ENCODE peak calls at places on chromosomes 11 and 22, in nine cellular contexts. K, I, R, U, O, X, S, E and Z are unnamed samples.

GRCh38 chr11:75198278-75198948 is 42.2 kb upstream of the TPBGL start:
- DNase-seq in K (peak; percentile 40), I (no peak), R (no peak), U (no peak), O (no peak), X (no peak), S (no peak), E (no peak), Z (no peak)

GRCh38 chr22:25383278-25383820 is 163.9 kb downstream of the CRYBB2 start:
- DNase-seq in K (no peak), I (no peak), R (no peak), U (no peak), O (no peak), X (no peak), S (no peak), E (no peak), Z (no peak)

GRCh38 chr11:65411681-65412070 is 10.9 kb upstream of the NEAT1 start:
- DNase-seq in K (no peak), I (no peak), R (no peak), U (no peak), O (no peak), X (no peak), S (no peak), E (no peak), Z (no peak)

GRCh38 chr11:7480132-7480531 is 5.2 kb upstream of the OLFML1 start:
- DNase-seq in K (no peak), I (no peak), R (no peak), U (no peak), O (no peak), X (peak; percentile 27), S (no peak), E (no peak), Z (no peak)

GRCh38 chr11:64863381-64864060 is 14.9 kb downstream of the EHD1 start:
- DNase-seq in K (no peak), I (no peak), R (no peak), U (no peak), O (no peak), X (no peak), S (no peak), E (peak; percentile 41), Z (no peak)

GRCh38 chr11:112942966-112943643 is 18.1 kb upstream of the NCAM1 start:
- DNase-seq in K (peak; percentile 13), I (no peak), R (no peak), U (no peak), O (no peak), X (no peak), S (no peak), E (no peak), Z (no peak)

GRCh38 chr22:45602824-45603301 is 68.8 kb upstream of the ATXN10 start:
- DNase-seq in K (peak; percentile 42), I (peak; percentile 96), R (peak; percentile 51), U (no peak), O (no peak), X (no peak), S (no peak), E (peak; percentile 84), Z (no peak)

GRCh38 chr11:73414977-73415492 is 38.8 kb downstream of the RELT start:
- DNase-seq in K (no peak), I (peak; percentile 44), R (no peak), U (no peak), O (no peak), X (peak; percentile 93), S (no peak), E (peak; percentile 92), Z (no peak)

GRCh38 chr11:763073-763463 is 14.2 kb downstream of the GATD1 start:
- DNase-seq in K (no peak), I (no peak), R (no peak), U (no peak), O (no peak), X (no peak), S (no peak), E (no peak), Z (no peak)

GRCh38 chr11:57379732-57380131 is 1.2 kb downstream of the PRG3 start:
- DNase-seq in K (peak; percentile 49), I (peak; percentile 33), R (peak; percentile 35), U (no peak), O (no peak), X (peak; percentile 33), S (no peak), E (peak; percentile 38), Z (no peak)

GRCh38 chr11:111360150-111361043 is 18.7 kb downstream of the POU2AF1 start:
- DNase-seq in K (no peak), I (no peak), R (no peak), U (no peak), O (no peak), X (no peak), S (no peak), E (no peak), Z (no peak)

GRCh38 chr11:12091957-12092558 is 18.3 kb upstream of the MICAL2 start:
- DNase-seq in K (no peak), I (no peak), R (no peak), U (no peak), O (no peak), X (no peak), S (no peak), E (peak; percentile 39), Z (no peak)

GRCh38 chr11:86755196-86755595 is 45.1 kb upstream of the PRSS23 start:
- DNase-seq in K (no peak), I (no peak), R (no peak), U (no peak), O (no peak), X (no peak), S (no peak), E (peak; percentile 34), Z (no peak)

GRCh38 chr22:42397332-42398246 is 34.6 kb downstream of the NFAM1 start:
- DNase-seq in K (no peak), I (peak; percentile 85), R (no peak), U (no peak), O (no peak), X (no peak), S (no peak), E (no peak), Z (no peak)

GRCh38 chr11:62464655-62465054 is 45.8 kb downstream of the SCGB1A1 start:
- DNase-seq in K (no peak), I (no peak), R (no peak), U (no peak), O (no peak), X (no peak), S (no peak), E (no peak), Z (no peak)

GRCh38 chr11:33000181-33000580 is 15.5 kb upstream of the DEPDC7 start:
- DNase-seq in K (no peak), I (no peak), R (no peak), U (no peak), O (no peak), X (peak; percentile 92), S (no peak), E (peak; percentile 92), Z (no peak)

GRCh38 chr11:62461740-62462522 is 43.1 kb downstream of the SCGB1A1 start:
- DNase-seq in K (no peak), I (no peak), R (peak; percentile 27), U (no peak), O (no peak), X (no peak), S (no peak), E (peak; percentile 94), Z (no peak)

GRCh38 chr11:128696930-128697329 is 3.1 kb downstream of the FLI1 start:
- DNase-seq in K (no peak), I (no peak), R (no peak), U (no peak), O (no peak), X (no peak), S (no peak), E (no peak), Z (no peak)

GRCh38 chr11:92423635-92424034 is 199.0 kb downstream of the FAT3 start:
- DNase-seq in K (no peak), I (no peak), R (no peak), U (no peak), O (no peak), X (no peak), S (no peak), E (no peak), Z (no peak)

GRCh38 chr22:42805016-42805997 is 51.8 kb downstream of the ARFGAP3 start:
- DNase-seq in K (no peak), I (no peak), R (no peak), U (no peak), O (no peak), X (no peak), S (no peak), E (no peak), Z (no peak)

GRCh38 chr11:102836290-102836875 is 7.0 kb downstream of the MMP3 start:
- DNase-seq in K (no peak), I (no peak), R (no peak), U (no peak), O (no peak), X (peak; percentile 88), S (no peak), E (peak; percentile 82), Z (no peak)